ENCODE peak calls at places on chromosome 20, in eight cellular contexts. One of them, this sample, is unnamed.

GRCh38 chr20:58464838-58465237 is 50.4 kb downstream of the APCDD1L start:
- DNase-seq in heart right ventricle: no peak
- DNase-seq in effector memory CD4-positive, alpha-beta T cell: no peak
- DNase-seq in naive thymus-derived CD4-positive, alpha-beta T cell: no peak
- DNase-seq in small intestine: no peak
- DNase-seq in transverse colon: no peak
- DNase-seq in CD8-positive, alpha-beta memory T cell: no peak
- DNase-seq in cardiac muscle cell: no peak
- DNase-seq in this sample: no peak

GRCh38 chr20:61253264-61253639 is 1.2 kb downstream of the CDH4 start:
- DNase-seq in heart right ventricle: no peak
- DNase-seq in effector memory CD4-positive, alpha-beta T cell: no peak
- DNase-seq in naive thymus-derived CD4-positive, alpha-beta T cell: no peak
- DNase-seq in small intestine: no peak
- DNase-seq in transverse colon: no peak
- DNase-seq in CD8-positive, alpha-beta memory T cell: no peak
- DNase-seq in cardiac muscle cell: peak; percentile 67
- DNase-seq in this sample: no peak

GRCh38 chr20:25544316-25544715 is 41.0 kb downstream of the NINL start:
- DNase-seq in heart right ventricle: no peak
- DNase-seq in effector memory CD4-positive, alpha-beta T cell: no peak
- DNase-seq in naive thymus-derived CD4-positive, alpha-beta T cell: no peak
- DNase-seq in small intestine: no peak
- DNase-seq in transverse colon: no peak
- DNase-seq in CD8-positive, alpha-beta memory T cell: no peak
- DNase-seq in cardiac muscle cell: no peak
- DNase-seq in this sample: no peak

GRCh38 chr20:1336699-1337387 is 7.9 kb upstream of the SDCBP2 start:
- DNase-seq in heart right ventricle: peak; percentile 86
- DNase-seq in effector memory CD4-positive, alpha-beta T cell: no peak
- DNase-seq in naive thymus-derived CD4-positive, alpha-beta T cell: no peak
- DNase-seq in small intestine: peak; percentile 40
- DNase-seq in transverse colon: peak; percentile 60
- DNase-seq in CD8-positive, alpha-beta memory T cell: no peak
- DNase-seq in cardiac muscle cell: no peak
- DNase-seq in this sample: no peak

GRCh38 chr20:23129256-23129655 is 43.1 kb upstream of the CD93 start:
- DNase-seq in heart right ventricle: no peak
- DNase-seq in effector memory CD4-positive, alpha-beta T cell: no peak
- DNase-seq in naive thymus-derived CD4-positive, alpha-beta T cell: no peak
- DNase-seq in small intestine: no peak
- DNase-seq in transverse colon: no peak
- DNase-seq in CD8-positive, alpha-beta memory T cell: no peak
- DNase-seq in cardiac muscle cell: no peak
- DNase-seq in this sample: no peak

GRCh38 chr20:24738981-24739633 is 210.0 kb upstream of the CST7 start:
- DNase-seq in heart right ventricle: no peak
- DNase-seq in effector memory CD4-positive, alpha-beta T cell: no peak
- DNase-seq in naive thymus-derived CD4-positive, alpha-beta T cell: peak; percentile 9
- DNase-seq in small intestine: no peak
- DNase-seq in transverse colon: no peak
- DNase-seq in CD8-positive, alpha-beta memory T cell: no peak
- DNase-seq in cardiac muscle cell: no peak
- DNase-seq in this sample: no peak

GRCh38 chr20:47784599-47785320 is 521 bp downstream of the SULF2 start:
- DNase-seq in heart right ventricle: peak; percentile 51
- DNase-seq in effector memory CD4-positive, alpha-beta T cell: no peak
- DNase-seq in naive thymus-derived CD4-positive, alpha-beta T cell: no peak
- DNase-seq in small intestine: peak; percentile 37
- DNase-seq in transverse colon: peak; percentile 27
- DNase-seq in CD8-positive, alpha-beta memory T cell: no peak
- DNase-seq in cardiac muscle cell: peak; percentile 35
- DNase-seq in this sample: no peak

GRCh38 chr20:25000268-25000801 is 7.8 kb upstream of the APMAP start:
- DNase-seq in heart right ventricle: peak; percentile 54
- DNase-seq in effector memory CD4-positive, alpha-beta T cell: no peak
- DNase-seq in naive thymus-derived CD4-positive, alpha-beta T cell: no peak
- DNase-seq in small intestine: peak; percentile 66
- DNase-seq in transverse colon: peak; percentile 38
- DNase-seq in CD8-positive, alpha-beta memory T cell: no peak
- DNase-seq in cardiac muscle cell: no peak
- DNase-seq in this sample: no peak

GRCh38 chr20:54028276-54029011 is 42.0 kb downstream of the BCAS1 start:
- DNase-seq in heart right ventricle: no peak
- DNase-seq in effector memory CD4-positive, alpha-beta T cell: no peak
- DNase-seq in naive thymus-derived CD4-positive, alpha-beta T cell: no peak
- DNase-seq in small intestine: no peak
- DNase-seq in transverse colon: no peak
- DNase-seq in CD8-positive, alpha-beta memory T cell: no peak
- DNase-seq in cardiac muscle cell: no peak
- DNase-seq in this sample: no peak

GRCh38 chr20:38167851-38168760 is 3.0 kb upstream of the TGM2 start:
- DNase-seq in heart right ventricle: peak; percentile 73
- DNase-seq in effector memory CD4-positive, alpha-beta T cell: no peak
- DNase-seq in naive thymus-derived CD4-positive, alpha-beta T cell: no peak
- DNase-seq in small intestine: no peak
- DNase-seq in transverse colon: peak; percentile 55
- DNase-seq in CD8-positive, alpha-beta memory T cell: no peak
- DNase-seq in cardiac muscle cell: no peak
- DNase-seq in this sample: no peak

GRCh38 chr20:35461620-35462019 is 6.2 kb downstream of the CEP250 start:
- DNase-seq in heart right ventricle: no peak
- DNase-seq in effector memory CD4-positive, alpha-beta T cell: no peak
- DNase-seq in naive thymus-derived CD4-positive, alpha-beta T cell: no peak
- DNase-seq in small intestine: no peak
- DNase-seq in transverse colon: no peak
- DNase-seq in CD8-positive, alpha-beta memory T cell: no peak
- DNase-seq in cardiac muscle cell: no peak
- DNase-seq in this sample: no peak

GRCh38 chr20:50339196-50339901 is 148.7 kb downstream of the CEBPB start:
- DNase-seq in heart right ventricle: no peak
- DNase-seq in effector memory CD4-positive, alpha-beta T cell: no peak
- DNase-seq in naive thymus-derived CD4-positive, alpha-beta T cell: no peak
- DNase-seq in small intestine: no peak
- DNase-seq in transverse colon: no peak
- DNase-seq in CD8-positive, alpha-beta memory T cell: no peak
- DNase-seq in cardiac muscle cell: no peak
- DNase-seq in this sample: no peak

GRCh38 chr20:50540620-50541605 is 30.7 kb downstream of the PTPN1 start:
- DNase-seq in heart right ventricle: no peak
- DNase-seq in effector memory CD4-positive, alpha-beta T cell: no peak
- DNase-seq in naive thymus-derived CD4-positive, alpha-beta T cell: no peak
- DNase-seq in small intestine: no peak
- DNase-seq in transverse colon: no peak
- DNase-seq in CD8-positive, alpha-beta memory T cell: no peak
- DNase-seq in cardiac muscle cell: peak; percentile 19
- DNase-seq in this sample: no peak

GRCh38 chr20:8104252-8104651 is 27.8 kb upstream of the PLCB1 start:
- DNase-seq in heart right ventricle: no peak
- DNase-seq in effector memory CD4-positive, alpha-beta T cell: no peak
- DNase-seq in naive thymus-derived CD4-positive, alpha-beta T cell: no peak
- DNase-seq in small intestine: no peak
- DNase-seq in transverse colon: no peak
- DNase-seq in CD8-positive, alpha-beta memory T cell: no peak
- DNase-seq in cardiac muscle cell: no peak
- DNase-seq in this sample: no peak

GRCh38 chr20:1949306-1949705 is 44.6 kb downstream of the PDYN start:
- DNase-seq in heart right ventricle: no peak
- DNase-seq in effector memory CD4-positive, alpha-beta T cell: no peak
- DNase-seq in naive thymus-derived CD4-positive, alpha-beta T cell: no peak
- DNase-seq in small intestine: no peak
- DNase-seq in transverse colon: no peak
- DNase-seq in CD8-positive, alpha-beta memory T cell: no peak
- DNase-seq in cardiac muscle cell: no peak
- DNase-seq in this sample: no peak

GRCh38 chr20:652611-653109 is 340 bp downstream of the SRXN1 start:
- DNase-seq in heart right ventricle: no peak
- DNase-seq in effector memory CD4-positive, alpha-beta T cell: no peak
- DNase-seq in naive thymus-derived CD4-positive, alpha-beta T cell: no peak
- DNase-seq in small intestine: no peak
- DNase-seq in transverse colon: peak; percentile 22
- DNase-seq in CD8-positive, alpha-beta memory T cell: no peak
- DNase-seq in cardiac muscle cell: no peak
- DNase-seq in this sample: no peak

GRCh38 chr20:64130271-64130670 is 22.9 kb upstream of the NPBWR2 start:
- DNase-seq in heart right ventricle: no peak
- DNase-seq in effector memory CD4-positive, alpha-beta T cell: no peak
- DNase-seq in naive thymus-derived CD4-positive, alpha-beta T cell: no peak
- DNase-seq in small intestine: no peak
- DNase-seq in transverse colon: no peak
- DNase-seq in CD8-positive, alpha-beta memory T cell: no peak
- DNase-seq in cardiac muscle cell: no peak
- DNase-seq in this sample: no peak

GRCh38 chr20:4217349-4217761 is 202.0 kb upstream of the RNF24 start:
- DNase-seq in heart right ventricle: peak; percentile 47
- DNase-seq in effector memory CD4-positive, alpha-beta T cell: no peak
- DNase-seq in naive thymus-derived CD4-positive, alpha-beta T cell: no peak
- DNase-seq in small intestine: peak; percentile 96
- DNase-seq in transverse colon: peak; percentile 78
- DNase-seq in CD8-positive, alpha-beta memory T cell: no peak
- DNase-seq in cardiac muscle cell: no peak
- DNase-seq in this sample: no peak

GRCh38 chr20:59525500-59526241 is 78.7 kb upstream of the PHACTR3 start:
- DNase-seq in heart right ventricle: peak; percentile 59
- DNase-seq in effector memory CD4-positive, alpha-beta T cell: no peak
- DNase-seq in naive thymus-derived CD4-positive, alpha-beta T cell: no peak
- DNase-seq in small intestine: peak; percentile 31
- DNase-seq in transverse colon: peak; percentile 48
- DNase-seq in CD8-positive, alpha-beta memory T cell: no peak
- DNase-seq in cardiac muscle cell: peak; percentile 86
- DNase-seq in this sample: no peak

GRCh38 chr20:50381053-50381732 is 129.0 kb upstream of the PTPN1 start:
- DNase-seq in heart right ventricle: no peak
- DNase-seq in effector memory CD4-positive, alpha-beta T cell: no peak
- DNase-seq in naive thymus-derived CD4-positive, alpha-beta T cell: no peak
- DNase-seq in small intestine: no peak
- DNase-seq in transverse colon: no peak
- DNase-seq in CD8-positive, alpha-beta memory T cell: no peak
- DNase-seq in cardiac muscle cell: no peak
- DNase-seq in this sample: no peak

GRCh38 chr20:15832512-15832911 is 740.7 kb downstream of the KIF16B start:
- DNase-seq in heart right ventricle: no peak
- DNase-seq in effector memory CD4-positive, alpha-beta T cell: no peak
- DNase-seq in naive thymus-derived CD4-positive, alpha-beta T cell: no peak
- DNase-seq in small intestine: no peak
- DNase-seq in transverse colon: no peak
- DNase-seq in CD8-positive, alpha-beta memory T cell: no peak
- DNase-seq in cardiac muscle cell: no peak
- DNase-seq in this sample: no peak

GRCh38 chr20:15831201-15831600 is 742.0 kb downstream of the KIF16B start:
- DNase-seq in heart right ventricle: no peak
- DNase-seq in effector memory CD4-positive, alpha-beta T cell: no peak
- DNase-seq in naive thymus-derived CD4-positive, alpha-beta T cell: no peak
- DNase-seq in small intestine: no peak
- DNase-seq in transverse colon: no peak
- DNase-seq in CD8-positive, alpha-beta memory T cell: no peak
- DNase-seq in cardiac muscle cell: no peak
- DNase-seq in this sample: no peak

GRCh38 chr20:15823718-15824117 is 749.5 kb downstream of the KIF16B start:
- DNase-seq in heart right ventricle: no peak
- DNase-seq in effector memory CD4-positive, alpha-beta T cell: no peak
- DNase-seq in naive thymus-derived CD4-positive, alpha-beta T cell: no peak
- DNase-seq in small intestine: no peak
- DNase-seq in transverse colon: no peak
- DNase-seq in CD8-positive, alpha-beta memory T cell: no peak
- DNase-seq in cardiac muscle cell: no peak
- DNase-seq in this sample: no peak

GRCh38 chr20:15827628-15828027 is 745.6 kb downstream of the KIF16B start:
- DNase-seq in heart right ventricle: no peak
- DNase-seq in effector memory CD4-positive, alpha-beta T cell: no peak
- DNase-seq in naive thymus-derived CD4-positive, alpha-beta T cell: no peak
- DNase-seq in small intestine: no peak
- DNase-seq in transverse colon: no peak
- DNase-seq in CD8-positive, alpha-beta memory T cell: no peak
- DNase-seq in cardiac muscle cell: no peak
- DNase-seq in this sample: no peak
- H3K9me3 ChIP-seq in heart right ventricle: no peaks in the 10 kb centered on the region
- H3K9me3 ChIP-seq in effector memory CD4-positive, alpha-beta T cell: no peaks in the 10 kb centered on the region
- H3K9me3 ChIP-seq in naive thymus-derived CD4-positive, alpha-beta T cell: no peaks in the 10 kb centered on the region
- H3K9me3 ChIP-seq in small intestine: no peaks in the 10 kb centered on the region
- H3K9me3 ChIP-seq in transverse colon: no peaks in the 10 kb centered on the region
- H3K9me3 ChIP-seq in CD8-positive, alpha-beta memory T cell: no peaks in the 10 kb centered on the region
- H3K9me3 ChIP-seq in cardiac muscle cell: no peaks in the 10 kb centered on the region
- H3K9me3 ChIP-seq in this sample: no peaks in the 10 kb centered on the region

DNA sequence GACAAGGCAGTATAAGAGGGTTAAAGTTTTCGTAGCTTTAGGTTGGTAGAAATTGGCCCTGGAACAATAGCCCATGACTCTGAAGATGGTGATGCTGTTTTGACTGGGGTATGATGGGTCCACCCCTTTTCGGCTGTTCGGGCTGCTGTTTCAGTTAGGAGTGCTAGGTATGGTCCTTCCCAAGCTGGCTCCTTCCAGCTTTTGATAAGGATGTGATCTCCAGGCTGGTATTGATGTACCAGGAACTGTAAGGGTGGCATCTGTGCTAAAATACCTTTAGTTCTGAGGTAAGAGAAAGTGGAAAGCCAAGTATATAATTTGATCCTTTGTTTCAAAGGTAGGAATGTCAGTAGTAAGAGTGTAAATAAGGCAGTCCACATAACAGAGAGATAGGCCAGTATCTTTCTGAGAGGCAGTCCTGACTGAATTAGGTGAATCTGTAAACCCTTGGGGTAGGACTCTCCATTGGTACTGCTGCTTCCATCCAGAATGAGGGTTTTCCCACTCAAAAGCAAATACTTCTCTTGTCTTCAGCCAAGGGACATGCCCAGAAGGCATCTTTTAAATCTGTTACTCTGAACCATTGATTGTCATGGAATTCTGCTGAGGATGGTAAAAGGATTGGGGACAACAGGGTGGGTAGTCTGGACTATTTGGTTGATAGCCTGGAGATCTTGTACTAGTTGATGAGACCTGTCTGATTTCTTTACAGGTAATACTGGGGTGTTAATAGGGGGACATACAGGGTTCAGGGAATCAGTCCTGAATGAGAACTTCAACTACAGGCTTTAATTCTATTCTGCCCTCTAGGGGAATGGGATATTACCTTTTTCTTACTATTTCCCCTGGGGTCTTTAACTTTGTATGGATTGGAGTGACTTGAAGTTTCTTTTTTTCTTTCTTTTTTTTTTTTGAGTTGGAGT is 6.1 kb upstream of the ZNFX1 start:
- DNase-seq in heart right ventricle: no peak
- DNase-seq in effector memory CD4-positive, alpha-beta T cell: no peak
- DNase-seq in naive thymus-derived CD4-positive, alpha-beta T cell: no peak
- DNase-seq in small intestine: no peak
- DNase-seq in transverse colon: no peak
- DNase-seq in CD8-positive, alpha-beta memory T cell: no peak
- DNase-seq in cardiac muscle cell: no peak
- DNase-seq in this sample: no peak
- H3K9me3 ChIP-seq in heart right ventricle: peaks cover 64% of the 10 kb centered on the region
- H3K9me3 ChIP-seq in effector memory CD4-positive, alpha-beta T cell: peaks cover 65% of the 10 kb centered on the region
- H3K9me3 ChIP-seq in naive thymus-derived CD4-positive, alpha-beta T cell: peaks cover 20% of the 10 kb centered on the region
- H3K9me3 ChIP-seq in small intestine: peaks cover 1% of the 10 kb centered on the region
- H3K9me3 ChIP-seq in transverse colon: peaks cover 36% of the 10 kb centered on the region
- H3K9me3 ChIP-seq in CD8-positive, alpha-beta memory T cell: peaks cover 75% of the 10 kb centered on the region
- H3K9me3 ChIP-seq in cardiac muscle cell: no peaks in the 10 kb centered on the region
- H3K9me3 ChIP-seq in this sample: peaks cover 83% of the 10 kb centered on the region

GRCh38 chr20:32438331-32438858 is 80.3 kb downstream of the ASXL1 start:
- DNase-seq in heart right ventricle: no peak
- DNase-seq in effector memory CD4-positive, alpha-beta T cell: no peak
- DNase-seq in naive thymus-derived CD4-positive, alpha-beta T cell: no peak
- DNase-seq in small intestine: no peak
- DNase-seq in transverse colon: no peak
- DNase-seq in CD8-positive, alpha-beta memory T cell: no peak
- DNase-seq in cardiac muscle cell: no peak
- DNase-seq in this sample: no peak
- H3K9me3 ChIP-seq in heart right ventricle: no peaks in the 10 kb centered on the region
- H3K9me3 ChIP-seq in effector memory CD4-positive, alpha-beta T cell: no peaks in the 10 kb centered on the region
- H3K9me3 ChIP-seq in naive thymus-derived CD4-positive, alpha-beta T cell: no peaks in the 10 kb centered on the region
- H3K9me3 ChIP-seq in small intestine: no peaks in the 10 kb centered on the region
- H3K9me3 ChIP-seq in transverse colon: no peaks in the 10 kb centered on the region
- H3K9me3 ChIP-seq in CD8-positive, alpha-beta memory T cell: no peaks in the 10 kb centered on the region
- H3K9me3 ChIP-seq in cardiac muscle cell: no peaks in the 10 kb centered on the region
- H3K9me3 ChIP-seq in this sample: no peaks in the 10 kb centered on the region

GRCh38 chr20:62759981-62760431 is 36.3 kb upstream of the MRGBP start:
- DNase-seq in heart right ventricle: no peak
- DNase-seq in effector memory CD4-positive, alpha-beta T cell: no peak
- DNase-seq in naive thymus-derived CD4-positive, alpha-beta T cell: no peak
- DNase-seq in small intestine: no peak
- DNase-seq in transverse colon: no peak
- DNase-seq in CD8-positive, alpha-beta memory T cell: no peak
- DNase-seq in cardiac muscle cell: no peak
- DNase-seq in this sample: no peak
- H3K9me3 ChIP-seq in heart right ventricle: no peaks in the 10 kb centered on the region
- H3K9me3 ChIP-seq in effector memory CD4-positive, alpha-beta T cell: no peaks in the 10 kb centered on the region
- H3K9me3 ChIP-seq in naive thymus-derived CD4-positive, alpha-beta T cell: no peaks in the 10 kb centered on the region
- H3K9me3 ChIP-seq in small intestine: no peaks in the 10 kb centered on the region
- H3K9me3 ChIP-seq in transverse colon: no peaks in the 10 kb centered on the region
- H3K9me3 ChIP-seq in CD8-positive, alpha-beta memory T cell: no peaks in the 10 kb centered on the region
- H3K9me3 ChIP-seq in cardiac muscle cell: no peaks in the 10 kb centered on the region
- H3K9me3 ChIP-seq in this sample: no peaks in the 10 kb centered on the region

This sample was measured in T-helper 17 cell.